ENCODE peak calls at places on chromosomes 3 and 15, in nine cellular contexts. J is breast epithelium, W is fibroblast of lung, H is pancreas, L is H1, Z is stomach, K is PC-9, F is transverse colon, X is A673. O is an unnamed sample.

GRCh38 chr3:29465836-29466235 is 185.0 kb downstream of the RBMS3 start:
- DNase-seq in J (no peak), W (peak; percentile 40), H (no peak), L (no peak), Z (no peak), K (no peak), F (no peak), X (no peak), O (no peak)

GRCh38 chr3:127454051-127454450 is 136.5 kb downstream of the TPRA1 start:
- DNase-seq in J (no peak), W (no peak), H (no peak), L (no peak), Z (peak; percentile 13), K (no peak), F (no peak), X (no peak), O (peak; percentile 21)

GRCh38 chr3:364287-364686 is 167.7 kb downstream of the CHL1 start:
- DNase-seq in J (no peak), W (no peak), H (no peak), L (no peak), Z (no peak), K (no peak), F (no peak), X (no peak), O (no peak)

GRCh38 chr3:77281721-77282120 is 241.8 kb downstream of the ROBO2 start:
- DNase-seq in J (no peak), W (no peak), H (no peak), L (peak; percentile 67), Z (no peak), K (no peak), F (no peak), X (peak; percentile 35), O (no peak)

GRCh38 chr3:102156426-102156825 is 278.4 kb upstream of the ZPLD1 start:
- DNase-seq in J (no peak), W (peak; percentile 78), H (no peak), L (no peak), Z (no peak), K (peak; percentile 60), F (no peak), X (no peak), O (no peak)

GRCh38 chr3:169354774-169355501 is 308.6 kb downstream of the MECOM start:
- DNase-seq in J (no peak), W (no peak), H (no peak), L (no peak), Z (no peak), K (no peak), F (no peak), X (peak; percentile 60), O (no peak)

GRCh38 chr3:102830415-102830814 is 395.6 kb downstream of the ZPLD1 start:
- DNase-seq in J (no peak), W (no peak), H (no peak), L (no peak), Z (no peak), K (no peak), F (no peak), X (no peak), O (no peak)

GRCh38 chr15:52181938-52182780 is 9.0 kb downstream of the GNB5 start:
- DNase-seq in J (no peak), W (no peak), H (no peak), L (no peak), Z (no peak), K (no peak), F (no peak), X (no peak), O (no peak)

GRCh38 chr3:168878655-168879054 is 782.9 kb upstream of the GOLIM4 start:
- DNase-seq in J (no peak), W (peak; percentile 50), H (no peak), L (no peak), Z (no peak), K (no peak), F (no peak), X (no peak), O (no peak)

GRCh38 chr3:12196684-12197083 is 38.0 kb upstream of the TIMP4 start:
- DNase-seq in J (no peak), W (no peak), H (no peak), L (no peak), Z (no peak), K (peak; percentile 48), F (no peak), X (no peak), O (no peak)

GRCh38 chr15:59105839-59106238 is 893 bp downstream of the CCNB2 start:
- DNase-seq in J (no peak), W (no peak), H (no peak), L (no peak), Z (no peak), K (no peak), F (no peak), X (peak; percentile 2), O (no peak)

GRCh38 chr15:20355256-20355868 is 186.2 kb downstream of the GOLGA6L6 start:
- DNase-seq in J (no peak), W (no peak), H (no peak), L (no peak), Z (no peak), K (no peak), F (no peak), X (no peak), O (peak; percentile 22)

GRCh38 chr15:20357139-20358065 is 184.2 kb downstream of the GOLGA6L6 start:
- DNase-seq in J (no peak), W (no peak), H (no peak), L (no peak), Z (peak; percentile 25), K (no peak), F (no peak), X (no peak), O (no peak)

GRCh38 chr15:20358066-20358780 is 183.4 kb downstream of the GOLGA6L6 start:
- DNase-seq in J (no peak), W (no peak), H (no peak), L (no peak), Z (peak; percentile 25), K (no peak), F (no peak), X (no peak), O (no peak)

GRCh38 chr15:20358781-20359414 is 182.7 kb downstream of the GOLGA6L6 start:
- DNase-seq in J (no peak), W (no peak), H (no peak), L (no peak), Z (no peak), K (no peak), F (no peak), X (no peak), O (no peak)

DNA sequence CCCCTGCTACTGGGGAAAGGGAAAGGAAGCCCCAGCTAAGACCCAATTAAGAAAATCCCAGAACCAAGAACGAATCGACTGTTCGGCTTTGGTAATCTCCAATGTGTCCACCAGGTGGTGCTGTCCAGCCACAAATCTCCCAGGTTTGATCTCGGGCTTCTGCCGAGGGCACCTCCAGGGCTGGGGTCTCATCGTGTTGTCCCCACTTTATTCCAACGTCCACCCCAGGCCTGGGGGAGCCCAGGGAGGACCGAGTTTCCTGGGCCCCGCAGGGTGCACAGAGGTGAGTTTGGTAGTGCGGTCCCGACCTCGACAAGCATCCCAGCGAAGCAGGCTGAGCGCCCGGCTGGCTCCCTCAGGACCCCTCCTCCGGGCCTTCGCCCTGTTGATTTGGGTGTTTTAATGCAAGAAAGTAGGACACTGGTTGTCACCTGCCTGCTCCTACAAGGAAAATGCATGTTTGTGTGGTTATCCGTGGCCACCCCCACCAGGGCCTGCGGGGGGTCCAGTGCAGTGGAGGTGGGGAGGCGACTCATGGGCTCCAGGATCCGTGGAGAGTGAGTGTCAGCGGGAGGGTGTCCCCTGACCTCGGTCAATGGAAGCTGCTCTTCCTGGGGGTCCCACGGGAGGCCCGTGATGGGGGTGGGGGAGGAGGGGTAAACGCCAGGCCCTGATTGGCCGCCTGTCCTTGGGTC is 185.0 kb downstream of the GOLGA6L6 start:
- DNase-seq in J (peak; percentile 54), W (no peak), H (no peak), L (peak; percentile 90), Z (peak; percentile 63), K (peak; percentile 82), F (peak; percentile 40), X (peak; percentile 59), O (peak; percentile 75)
- H3K9me3 ChIP-seq in J (no peaks in the 10 kb centered on the region), W (peaks cover 10% of the 10 kb centered on the region), H (no peaks in the 10 kb centered on the region), L (peaks cover 23% of the 10 kb centered on the region), Z (peaks cover 3% of the 10 kb centered on the region), K (no peaks in the 10 kb centered on the region), F (no peaks in the 10 kb centered on the region), X (peaks cover 81% of the 10 kb centered on the region), O (no peaks in the 10 kb centered on the region)

GRCh38 chr3:137768361-137769320 is 4.5 kb downstream of the SOX14 start:
- DNase-seq in J (no peak), W (no peak), H (no peak), L (peak; percentile 74), Z (no peak), K (no peak), F (no peak), X (no peak), O (no peak)
- H3K4me3 ChIP-seq in J (peak overlapping the region; percentile 57), W (no peak overlapping the region), H (peak overlapping the region; percentile 7), L (peak overlapping the region; percentile 32), Z (peak overlapping the region; percentile 48), K (no peak overlapping the region), F (no peak overlapping the region), X (no peak overlapping the region), O (peak overlapping the region; percentile 40)

GRCh38 chr15:95111969-95112368 is 880.6 kb downstream of the MCTP2 start:
- DNase-seq in J (no peak), W (no peak), H (no peak), L (no peak), Z (no peak), K (no peak), F (no peak), X (no peak), O (no peak)
- H3K9me3 ChIP-seq in J (no peaks in the 10 kb centered on the region), W (no peaks in the 10 kb centered on the region), H (no peaks in the 10 kb centered on the region), L (no peaks in the 10 kb centered on the region), Z (no peaks in the 10 kb centered on the region), K (no peaks in the 10 kb centered on the region), F (no peaks in the 10 kb centered on the region), X (no peaks in the 10 kb centered on the region), O (no peaks in the 10 kb centered on the region)

DNA sequence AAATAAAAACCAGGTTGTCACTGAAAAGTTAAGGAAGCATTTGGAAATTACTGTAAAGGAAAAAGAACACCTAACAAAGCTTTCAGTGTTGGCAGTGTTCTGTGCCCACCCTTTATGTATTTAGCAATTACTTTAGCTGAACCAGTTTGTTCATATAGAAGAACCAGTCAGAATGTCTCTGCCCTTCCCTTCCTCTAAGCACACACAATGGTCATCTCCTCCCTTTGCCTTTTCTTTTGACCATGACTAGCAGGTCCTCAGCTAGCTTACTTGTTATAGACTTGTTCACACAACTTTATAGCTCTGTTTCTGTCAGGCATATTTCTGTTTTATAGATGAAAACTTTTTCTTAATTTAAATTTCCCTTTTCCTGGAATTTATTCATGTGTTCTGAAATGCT is 59.6 kb downstream of the AKAP13 start:
- DNase-seq in J (no peak), W (no peak), H (no peak), L (no peak), Z (no peak), K (no peak), F (no peak), X (no peak), O (no peak)
- H3K4me3 ChIP-seq in J (no peak overlapping the region), W (no peak overlapping the region), H (no peak overlapping the region), L (no peak overlapping the region), Z (no peak overlapping the region), K (no peak overlapping the region), F (no peak overlapping the region), X (no peak overlapping the region), O (no peak overlapping the region)

GRCh38 chr15:87496109-87496508 is 760.4 kb downstream of the NTRK3 start:
- DNase-seq in J (no peak), W (no peak), H (no peak), L (no peak), Z (no peak), K (no peak), F (no peak), X (no peak), O (no peak)
- H3K9me3 ChIP-seq in J (no peaks in the 10 kb centered on the region), W (no peaks in the 10 kb centered on the region), H (no peaks in the 10 kb centered on the region), L (no peaks in the 10 kb centered on the region), Z (peaks cover 5% of the 10 kb centered on the region), K (no peaks in the 10 kb centered on the region), F (no peaks in the 10 kb centered on the region), X (peaks cover 30% of the 10 kb centered on the region), O (no peaks in the 10 kb centered on the region)

O was measured in Peyer's patch.